ENCODE peak calls at places on chromosomes 3 and 15, in seven cellular contexts. L is lower lobe of right lung, Z is upper lobe of right lung, O is gastrocnemius medialis, B is Peyer's patch, Y is K562, U is upper lobe of left lung. M is an unnamed sample.
A peak's percentile ranks its signal among the peaks of the same experiment; 100 is the strongest.

GRCh38 chr3:46662771-46663551 is 30.5 kb downstream of the ALS2CL start:
- DNase-seq in L (peak; percentile 25), Z (no peak), O (no peak), B (no peak), Y (no peak), U (no peak), M (peak; percentile 62)

GRCh38 chr3:178022599-178022998 is 513.6 kb upstream of the KCNMB2 start:
- DNase-seq in L (no peak), Z (no peak), O (no peak), B (no peak), Y (peak; percentile 4), U (no peak), M (no peak)

GRCh38 chr3:194592798-194593752 is 40.1 kb downstream of the TMEM44 start:
- DNase-seq in L (no peak), Z (no peak), O (peak; percentile 34), B (no peak), Y (no peak), U (no peak), M (no peak)

GRCh38 chr3:50656417-50657195 is 18.1 kb upstream of the DOCK3 start:
- DNase-seq in L (no peak), Z (peak; percentile 34), O (no peak), B (peak; percentile 18), Y (no peak), U (no peak), M (no peak)

GRCh38 chr15:65772909-65773308 is 19.2 kb downstream of the DENND4A start:
- DNase-seq in L (no peak), Z (no peak), O (no peak), B (no peak), Y (no peak), U (no peak), M (no peak)

GRCh38 chr3:126352476-126353454 is 4.4 kb downstream of the KLF15 start:
- DNase-seq in L (peak; percentile 70), Z (peak; percentile 82), O (peak; percentile 66), B (peak; percentile 42), Y (no peak), U (peak; percentile 88), M (no peak)

GRCh38 chr15:70633394-70633793 is 130.0 kb downstream of the UACA start:
- DNase-seq in L (no peak), Z (no peak), O (no peak), B (no peak), Y (peak; percentile 42), U (no peak), M (no peak)

GRCh38 chr15:101179341-101180153 is 72.3 kb downstream of the CHSY1 start:
- DNase-seq in L (no peak), Z (no peak), O (no peak), B (no peak), Y (no peak), U (no peak), M (no peak)

GRCh38 chr15:95839367-95839782 is 491.1 kb upstream of the NR2F2 start:
- DNase-seq in L (no peak), Z (no peak), O (no peak), B (no peak), Y (no peak), U (no peak), M (no peak)

GRCh38 chr3:134373278-134373941 is 837 bp downstream of the AMOTL2 start:
- DNase-seq in L (peak; percentile 88), Z (peak; percentile 86), O (peak; percentile 60), B (peak; percentile 73), Y (no peak), U (peak; percentile 89), M (peak; percentile 92)

GRCh38 chr15:83200162-83200561 is 7.5 kb downstream of the HDGFL3 start:
- DNase-seq in L (no peak), Z (no peak), O (no peak), B (no peak), Y (no peak), U (no peak), M (no peak)

GRCh38 chr3:130661116-130661515 is 85.5 kb downstream of the PIK3R4 start:
- DNase-seq in L (no peak), Z (no peak), O (no peak), B (no peak), Y (no peak), U (no peak), M (no peak)

GRCh38 chr3:47583320-47584075 is 4.8 kb upstream of the CSPG5 start:
- DNase-seq in L (no peak), Z (no peak), O (no peak), B (no peak), Y (no peak), U (no peak), M (no peak)

GRCh38 chr3:87390821-87391220 is 114.4 kb upstream of the POU1F1 start:
- DNase-seq in L (no peak), Z (no peak), O (no peak), B (no peak), Y (no peak), U (no peak), M (no peak)

GRCh38 chr3:126620743-126621142 is 34.2 kb downstream of the TXNRD3 start:
- DNase-seq in L (no peak), Z (no peak), O (no peak), B (no peak), Y (no peak), U (no peak), M (no peak)

GRCh38 chr3:127457094-127457475 is 133.4 kb downstream of the TPRA1 start:
- DNase-seq in L (no peak), Z (peak; percentile 78), O (no peak), B (no peak), Y (no peak), U (no peak), M (no peak)

GRCh38 chr3:3309836-3310235 is 130.3 kb upstream of the CRBN start:
- DNase-seq in L (no peak), Z (no peak), O (no peak), B (no peak), Y (no peak), U (no peak), M (no peak)

GRCh38 chr3:25582242-25582641 is 82.5 kb downstream of the TOP2B start:
- DNase-seq in L (no peak), Z (no peak), O (no peak), B (no peak), Y (peak; percentile 91), U (no peak), M (no peak)

GRCh38 chr3:53255360-53255774 is 455 bp downstream of the TKT start:
- DNase-seq in L (peak; percentile 65), Z (peak; percentile 79), O (no peak), B (no peak), Y (no peak), U (no peak), M (no peak)

GRCh38 chr15:58447244-58448010 is 15.6 kb downstream of the LIPC start:
- DNase-seq in L (no peak), Z (no peak), O (no peak), B (no peak), Y (no peak), U (no peak), M (no peak)

GRCh38 chr15:59569477-59569876 is 42.1 kb upstream of the GCNT3 start:
- DNase-seq in L (no peak), Z (no peak), O (no peak), B (no peak), Y (no peak), U (no peak), M (no peak)

GRCh38 chr3:160278210-160278609 is 53.0 kb downstream of the C3orf80 start:
- DNase-seq in L (no peak), Z (no peak), O (no peak), B (no peak), Y (peak; percentile 23), U (no peak), M (no peak)

GRCh38 chr3:150376001-150376848 is 31.9 kb upstream of the TSC22D2 start:
- DNase-seq in L (no peak), Z (no peak), O (no peak), B (no peak), Y (peak; percentile 45), U (no peak), M (no peak)

GRCh38 chr3:59939826-59940426 is 890.1 kb upstream of the CFAP20DC start:
- DNase-seq in L (no peak), Z (no peak), O (no peak), B (no peak), Y (no peak), U (no peak), M (no peak)
- H3K4me3 ChIP-seq in L (no peak overlapping the region), Z (no peak overlapping the region), O (no peak overlapping the region), B (no peak overlapping the region), Y (no peak overlapping the region), U (no peak overlapping the region), M (no peak overlapping the region)

GRCh38 chr3:4977001-4977888 is 2.0 kb upstream of the BHLHE40 start:
- DNase-seq in L (peak; percentile 87), Z (peak; percentile 91), O (peak; percentile 82), B (peak; percentile 81), Y (peak; percentile 99), U (peak; percentile 88), M (peak; percentile 91)
- TF ChIP-seq CTCF in L (no peak), Z (no peak), O (no peak), B (no peak), Y (peak; percentile 43), U (no peak), M (no peak)

DNA sequence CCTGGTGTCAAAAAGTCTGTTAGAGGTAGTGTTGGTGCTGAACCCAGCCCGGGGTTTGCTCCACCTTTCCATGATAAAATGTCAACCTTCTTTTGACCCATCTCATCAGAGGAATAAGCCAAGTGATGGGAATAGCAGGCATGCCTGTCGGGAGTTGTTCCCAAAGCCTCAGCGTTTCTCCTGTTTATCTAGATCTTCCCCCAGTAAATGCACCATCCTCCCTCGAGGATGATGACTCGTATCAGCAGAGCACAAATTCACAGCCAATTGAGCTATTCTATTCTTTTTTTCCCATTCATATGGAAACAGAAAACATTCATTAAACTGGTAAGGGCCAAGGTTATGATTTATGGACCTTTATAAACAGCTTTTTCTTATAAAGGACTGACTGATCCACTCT is 207.1 kb downstream of the PLCL2 start:
- DNase-seq in L (no peak), Z (no peak), O (no peak), B (no peak), Y (no peak), U (no peak), M (no peak)
- H3K4me3 ChIP-seq in L (no peak overlapping the region), Z (no peak overlapping the region), O (no peak overlapping the region), B (no peak overlapping the region), Y (no peak overlapping the region), U (no peak overlapping the region), M (no peak overlapping the region)

GRCh38 chr3:168424059-168424765 is 328.5 kb upstream of the GOLIM4 start:
- DNase-seq in L (no peak), Z (no peak), O (no peak), B (no peak), Y (no peak), U (no peak), M (no peak)

GRCh38 chr3:168427830-168428471 is 332.2 kb upstream of the GOLIM4 start:
- DNase-seq in L (no peak), Z (no peak), O (no peak), B (no peak), Y (no peak), U (no peak), M (no peak)

GRCh38 chr3:168431436-168431835 is 335.7 kb upstream of the GOLIM4 start:
- DNase-seq in L (no peak), Z (no peak), O (no peak), B (no peak), Y (no peak), U (no peak), M (no peak)

GRCh38 chr3:168422843-168423242 is 327.1 kb upstream of the GOLIM4 start:
- DNase-seq in L (no peak), Z (no peak), O (no peak), B (no peak), Y (no peak), U (no peak), M (no peak)

DNA sequence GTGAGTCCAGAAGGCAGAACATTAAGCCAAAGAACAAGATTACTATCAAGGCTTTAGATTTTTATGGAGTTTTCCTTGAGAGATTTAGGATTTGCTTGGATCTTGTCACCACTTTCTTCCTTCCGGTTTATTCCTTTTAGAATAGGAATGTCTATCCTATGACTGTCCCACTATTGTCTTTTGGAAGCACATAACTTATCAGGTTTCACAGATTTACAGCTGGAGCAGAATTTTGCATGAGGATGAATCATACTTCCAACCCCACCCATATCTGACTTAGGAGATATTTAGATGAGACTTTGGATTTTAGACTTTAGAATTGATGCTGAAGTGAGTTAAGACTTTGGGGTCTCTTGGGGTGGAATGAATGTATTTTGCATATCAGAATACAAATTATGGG is 330.5 kb upstream of the GOLIM4 start:
- DNase-seq in L (no peak), Z (no peak), O (no peak), B (no peak), Y (no peak), U (no peak), M (no peak)
- TF ChIP-seq CTCF in L (no peak), Z (no peak), O (no peak), B (no peak), Y (no peak), U (no peak), M (no peak)

M was measured in coronary artery.